ENCODE peak calls at places on chromosomes 16 and 17, in five cellular contexts. L is stimulated activated CD4-positive, alpha-beta T cell treated with anti-CD3 and anti-CD28 coated beads, Interleukin-4, amount 100 ng/mL, for 48 hours; M is HFFc6; R is astrocyte of the spinal cord; T is activated CD8-positive, alpha-beta memory T cell treated with anti-CD3 and anti-CD28 coated beads for 48 hours. W is an unnamed sample.

GRCh38 chr17:58312824-58313223 is 15.8 kb downstream of the TSPOAP1 start:
- DNase-seq in L (no peak), T (no peak), R (no peak), M (no peak), W (no peak)

GRCh38 chr17:81612172-81612571 is 24.7 kb downstream of the NPLOC4 start:
- DNase-seq in T (no peak), L (no peak), R (no peak), M (no peak), W (no peak)

GRCh38 chr17:42253601-42254000 is 22.6 kb downstream of the STAT5B start:
- DNase-seq in R (no peak), L (no peak), M (no peak), T (no peak), W (no peak)

GRCh38 chr16:66408181-66409048 is 18.7 kb upstream of the BEAN1 start:
- DNase-seq in M (peak), L (no peak), R (peak), T (no peak), W (peak)

GRCh38 chr16:85607331-85607765 is 5.8 kb upstream of the GSE1 start:
- DNase-seq in T (no peak), M (no peak), L (no peak), R (no peak), W (no peak)

GRCh38 chr16:84141143-84141670 is 3.8 kb downstream of the HSDL1 start:
- DNase-seq in L (no peak), T (no peak), M (no peak), R (no peak), W (no peak)

GRCh38 chr16:52914428-52914827 is 138.3 kb downstream of the CHD9NB start:
- DNase-seq in L (no peak), R (no peak), M (no peak), T (no peak), W (no peak)

GRCh38 chr17:4004517-4005295 is 40.5 kb upstream of the ATP2A3 start:
- DNase-seq in T (peak), R (peak), L (peak), M (no peak), W (no peak)

GRCh38 chr16:11396241-11397048 is 51.2 kb downstream of the RMI2 start:
- DNase-seq in T (peak), R (peak), M (peak), L (peak), W (peak)

GRCh38 chr17:50062323-50063243 is 6.7 kb downstream of the ITGA3 start:
- DNase-seq in T (no peak), L (no peak), R (peak), M (peak), W (peak)

GRCh38 chr17:6079155-6079554 is 9.0 kb downstream of the WSCD1 start:
- DNase-seq in M (no peak), R (peak), L (no peak), T (no peak), W (peak)

GRCh38 chr16:57783116-57783515 is 19.2 kb downstream of the KIFC3 start:
- DNase-seq in R (no peak), M (no peak), T (no peak), L (no peak), W (no peak)

GRCh38 chr16:74633686-74634085 is 26.8 kb upstream of the GLG1 start:
- DNase-seq in T (no peak), R (no peak), L (no peak), M (no peak), W (no peak)

GRCh38 chr16:25988089-25988488 is 296.3 kb downstream of the HS3ST4 start:
- DNase-seq in R (no peak), L (no peak), M (no peak), T (no peak), W (no peak)

GRCh38 chr16:70808371-70808770 is 7.4 kb upstream of the VAC14 start:
- DNase-seq in L (no peak), M (no peak), R (no peak), T (no peak), W (no peak)

GRCh38 chr17:80303824-80304223 is 43.2 kb downstream of the RNF213 start:
- DNase-seq in M (no peak), L (no peak), T (no peak), R (no peak), W (no peak)

GRCh38 chr16:69107311-69107962 is 2.0 kb downstream of the HAS3 start:
- DNase-seq in R (no peak), T (no peak), L (no peak), M (no peak), W (no peak)